ENCODE peak calls at places on chromosomes 16 and 17, in six cellular contexts. C, J, P, R, N and D are unnamed samples. For H3K36me3, the result is how much of the 10 kb centered on the place peaks cover.

GRCh38 chr17:19652595-19652994 is 4.0 kb downstream of the ALDH3A2 start:
- DNase-seq in C (no peak), N (no peak), J (no peak), P (no peak), R (peak), D (no peak)

GRCh38 chr17:83080641-83081560 is 1.5 kb downstream of the METRNL start:
- DNase-seq in P (peak), N (no peak), C (peak), J (no peak), R (peak), D (peak)

GRCh38 chr17:36608794-36609497 is 7.6 kb downstream of the MRM1 start:
- DNase-seq in P (no peak), R (peak), J (no peak), N (peak), C (no peak), D (peak)

GRCh38 chr17:12261354-12261753 is 240.7 kb downstream of the MAP2K4 start:
- DNase-seq in C (no peak), P (no peak), R (no peak), N (no peak), J (no peak), D (no peak)

GRCh38 chr16:31008154-31008950 is 2.1 kb downstream of the STX1B start:
- DNase-seq in N (no peak), R (no peak), C (no peak), P (no peak), J (no peak), D (no peak)

GRCh38 chr16:57049678-57050077 is 42.7 kb upstream of the CPNE2 start:
- DNase-seq in R (no peak), N (no peak), J (no peak), C (no peak), P (no peak), D (no peak)

GRCh38 chr17:44210342-44211192 is 8.9 kb downstream of the UBTF start:
- DNase-seq in N (peak), C (peak), P (peak), R (peak), J (peak), D (peak)

GRCh38 chr16:65781363-65781762 is 585.1 kb upstream of the CDH5 start:
- DNase-seq in R (peak), P (no peak), C (no peak), N (no peak), J (no peak), D (no peak)

GRCh38 chr17:60422162-60422665 is at the start of gene CHCT1:
- DNase-seq in N (no peak), P (no peak), R (no peak), J (no peak), C (peak), D (no peak)

GRCh38 chr16:50695017-50696000 is 1.9 kb downstream of the NOD2 start:
- DNase-seq in P (no peak), N (no peak), J (no peak), C (no peak), R (no peak), D (no peak)

GRCh38 chr16:747978-748746 is 7.4 kb upstream of the CIAO3 start:
- DNase-seq in R (no peak), N (no peak), C (no peak), P (no peak), J (no peak), D (no peak)

GRCh38 chr17:5500804-5501391 is 14.5 kb downstream of the MIS12 start:
- DNase-seq in R (peak), N (peak), C (peak), J (peak), P (peak), D (peak)

GRCh38 chr16:66443269-66443652 is 16.2 kb downstream of the BEAN1 start:
- DNase-seq in C (peak), P (no peak), J (no peak), R (peak), N (no peak), D (no peak)

GRCh38 chr16:66927012-66927436 is 1.7 kb upstream of the RRAD start:
- DNase-seq in R (peak), N (no peak), J (no peak), P (no peak), C (peak), D (no peak)

GRCh38 chr17:74427048-74427762 is 4.7 kb upstream of the GPRC5C start:
- DNase-seq in J (no peak), R (no peak), N (no peak), C (peak), P (no peak), D (no peak)

GRCh38 chr17:69012895-69013805 is 47.6 kb downstream of the ABCA9 start:
- DNase-seq in J (no peak), P (no peak), C (no peak), N (no peak), R (peak), D (no peak)

GRCh38 chr17:77592503-77592902 is 366.0 kb upstream of the TNRC6C start:
- DNase-seq in C (no peak), R (no peak), P (no peak), J (no peak), N (peak), D (no peak)

GRCh38 chr17:21452377-21453143 is 76.4 kb downstream of the KCNJ12 start:
- DNase-seq in R (peak), N (peak), C (peak), J (peak), P (no peak), D (peak)

GRCh38 chr17:1532836-1533602 is 16.6 kb upstream of the INPP5K start:
- DNase-seq in P (peak), J (peak), C (no peak), R (peak), N (peak), D (peak)

GRCh38 chr17:63675607-63676539 is 24.1 kb downstream of the LIMD2 start:
- DNase-seq in J (no peak), C (peak), R (peak), N (no peak), P (no peak), D (no peak)

GRCh38 chr17:77456951-77457548 is 316.3 kb downstream of the SEC14L1 start:
- DNase-seq in R (no peak), P (no peak), N (no peak), C (no peak), J (no peak), D (no peak)

GRCh38 chr16:87789437-87790277 is 23.9 kb upstream of the KLHDC4 start:
- DNase-seq in N (no peak), C (no peak), R (peak), J (no peak), P (no peak), D (no peak)

GRCh38 chr16:1981398-1981836 is at the start of gene NOXO1:
- DNase-seq in R (no peak), C (no peak), P (no peak), N (peak), J (no peak), D (no peak)

GRCh38 chr16:4358831-4359561 is 7.9 kb upstream of the PAM16 start:
- DNase-seq in C (peak), J (peak), N (peak), R (peak), P (peak), D (peak)

GRCh38 chr17:969767-970387 is 9.7 kb downstream of the NXN start:
- DNase-seq in J (no peak), C (no peak), P (no peak), N (no peak), R (no peak), D (no peak)

GRCh38 chr17:6940186-6940649 is 55.6 kb upstream of the ALOX12 start:
- DNase-seq in J (no peak), R (no peak), N (no peak), P (no peak), C (no peak), D (peak)

GRCh38 chr16:27994686-27995085 is 68.8 kb downstream of the GSG1L start:
- DNase-seq in N (no peak), J (no peak), C (no peak), R (no peak), P (no peak), D (no peak)

GRCh38 chr16:67661101-67661661 is 421 bp downstream of the PARD6A start:
- DNase-seq in P (no peak), N (no peak), J (no peak), R (peak), C (no peak), D (peak)

DNA sequence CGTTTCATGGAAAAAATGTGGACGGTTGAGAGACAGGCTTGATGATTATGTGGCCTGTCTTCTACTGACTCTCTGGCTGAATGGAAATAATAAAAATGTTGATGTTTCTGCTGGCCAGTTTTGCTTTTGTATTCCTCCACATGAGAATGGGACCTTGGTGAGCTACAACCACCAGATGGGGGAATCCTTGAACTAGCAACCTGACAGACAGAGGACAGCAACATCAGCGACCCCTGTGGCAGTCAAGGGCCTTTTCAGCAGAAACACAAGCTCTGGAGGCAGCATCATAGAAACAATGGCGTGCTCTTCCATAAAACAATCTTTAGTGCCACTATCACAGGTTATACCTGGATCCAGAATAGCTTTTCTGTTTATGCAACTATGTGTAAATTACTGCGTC is 84.0 kb upstream of the ATP2A3 start:
- DNase-seq in N (no peak), J (no peak), P (no peak), C (no peak), R (no peak), D (no peak)
- H3K36me3 ChIP-seq in N (half or more), J (under half), P (half or more), C (half or more), R (under half), D (half or more)

GRCh38 chr16:86303787-86304685 is 206.3 kb upstream of the FOXF1 start:
- DNase-seq in N (no peak), R (no peak), P (no peak), J (no peak), C (no peak), D (no peak)
- H3K4me3 ChIP-seq in N (no peak), R (no peak), P (no peak), J (no peak), C (peak), D (no peak)

GRCh38 chr16:14252860-14253259 is 181.7 kb downstream of the MRTFB start:
- DNase-seq in J (no peak), R (no peak), P (no peak), N (no peak), C (no peak), D (no peak)
- H3K36me3 ChIP-seq in J (under half), R (half or more), P (under half), N (half or more), C (half or more), D (under half)

GRCh38 chr17:50867856-50868438 is 1.8 kb upstream of the TOB1 start:
- DNase-seq in C (no peak), J (no peak), R (no peak), P (no peak), N (no peak), D (no peak)

GRCh38 chr17:50865868-50866260 is 290 bp downstream of the TOB1 start:
- DNase-seq in N (no peak), R (no peak), P (no peak), C (no peak), J (peak), D (no peak)

GRCh38 chr17:50866950-50867855 is 1.0 kb upstream of the TOB1 start:
- DNase-seq in C (peak), J (peak), N (peak), R (peak), P (peak), D (peak)

GRCh38 chr17:50866261-50866949 is at the start of gene TOB1:
- DNase-seq in N (peak), P (peak), C (peak), R (peak), J (peak), D (peak)

GRCh38 chr17:50868594-50868993 is 2.4 kb upstream of the TOB1 start:
- DNase-seq in N (no peak), C (no peak), R (no peak), P (no peak), J (no peak), D (no peak)
- H3K4me3 ChIP-seq in N (no peak), C (peak), R (peak), P (no peak), J (no peak), D (peak)

DNA sequence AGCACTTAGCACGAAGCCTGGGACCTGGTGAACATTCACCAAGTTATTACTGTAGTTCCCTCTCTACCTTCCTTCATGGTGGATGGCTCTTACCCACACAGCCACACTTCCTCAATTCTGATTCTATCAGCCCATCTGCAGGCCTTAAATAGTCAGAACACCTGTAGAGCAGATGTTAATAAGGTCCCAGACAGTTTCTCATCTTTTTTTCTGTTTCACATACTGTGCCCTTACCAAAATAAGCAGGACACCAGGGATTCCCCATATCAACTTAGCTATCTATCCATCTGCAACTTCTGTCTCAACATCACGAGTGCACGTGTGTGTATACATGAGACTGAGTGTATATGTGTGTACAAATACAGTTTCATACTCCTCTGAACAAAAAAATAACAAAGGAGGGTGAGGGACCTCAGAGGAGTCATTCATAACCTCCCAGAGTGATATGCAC is 2.8 kb downstream of the RECQL5 start:
- DNase-seq in C (no peak), J (no peak), R (no peak), P (no peak), N (no peak), D (no peak)
- H3K36me3 ChIP-seq in C (under half), J (under half), R (under half), P (under half), N (half or more), D (under half)

GRCh38 chr17:43132117-43132516 is 7.0 kb upstream of the BRCA1 start:
- DNase-seq in C (no peak), P (no peak), N (no peak), J (no peak), R (no peak), D (no peak)
- H3K4me3 ChIP-seq in C (no peak), P (no peak), N (no peak), J (no peak), R (no peak), D (no peak)

DNA sequence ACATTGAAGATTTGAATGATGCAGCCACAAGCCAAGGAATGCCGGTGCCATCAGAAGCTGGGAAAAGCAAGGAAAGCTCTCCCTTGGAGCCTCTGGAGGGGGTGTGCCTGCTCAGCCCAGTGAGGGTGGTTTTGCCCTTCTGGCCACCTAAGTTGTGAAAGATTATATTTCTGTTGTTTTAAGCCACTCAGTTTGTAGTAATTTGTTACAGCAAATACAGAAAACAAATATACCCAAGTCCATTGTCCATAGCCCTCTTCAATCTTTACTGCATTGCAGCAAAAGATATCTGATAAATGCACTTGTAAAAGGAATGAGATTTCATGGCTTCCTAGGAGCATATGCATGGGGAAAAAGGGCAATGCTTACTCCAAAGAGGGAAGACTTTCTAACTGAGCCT is 447.9 kb downstream of the HAPSTR1 start:
- DNase-seq in P (no peak), N (no peak), C (no peak), J (no peak), R (no peak), D (no peak)
- H3K36me3 ChIP-seq in P (under half), N (under half), C (under half), J (under half), R (under half), D (under half)

GRCh38 chr17:58250344-58251011 is 12.1 kb downstream of the LPO start:
- DNase-seq in N (no peak), C (no peak), R (no peak), J (no peak), P (no peak), D (no peak)

GRCh38 chr17:58247511-58248363 is 9.4 kb downstream of the LPO start:
- DNase-seq in R (no peak), J (no peak), C (no peak), N (no peak), P (no peak), D (peak)

GRCh38 chr17:58249270-58250133 is 11.1 kb downstream of the LPO start:
- DNase-seq in R (peak), N (peak), J (peak), C (peak), P (peak), D (peak)

GRCh38 chr17:58246104-58246740 is 7.8 kb downstream of the LPO start:
- DNase-seq in C (no peak), R (no peak), N (no peak), P (no peak), J (no peak), D (no peak)

GRCh38 chr17:58248955-58249269 is 10.5 kb downstream of the LPO start:
- DNase-seq in P (no peak), J (no peak), N (no peak), C (no peak), R (no peak), D (no peak)
- H3K4me3 ChIP-seq in P (peak), J (peak), N (no peak), C (peak), R (peak), D (no peak)